ENCODE peak calls at places on chromosomes 2 and 18, in six cellular contexts. G is bronchial epithelial cell, T is endothelial cell, U is hepatocyte, A is choroid plexus epithelial cell, L is A549. C is an unnamed sample.

GRCh38 chr2:169366066-169366465 is 3.7 kb upstream of the LRP2 start:
- DNase-seq in G (peak), T (no peak), U (no peak), A (peak), L (no peak), C (no peak)

GRCh38 chr2:227447606-227448005 is 24.4 kb upstream of the AGFG1 start:
- DNase-seq in G (no peak), T (no peak), U (no peak), A (peak), L (peak), C (no peak)

GRCh38 chr2:110731064-110731463 is 1.3 kb upstream of the ACOXL start:
- DNase-seq in G (peak), T (no peak), U (no peak), A (no peak), L (no peak), C (no peak)

GRCh38 chr2:215843579-215843978 is 169.8 kb downstream of the MREG start:
- DNase-seq in G (peak), T (no peak), U (no peak), A (peak), L (peak), C (no peak)

GRCh38 chr18:60053747-60054304 is 154.0 kb downstream of the PMAIP1 start:
- DNase-seq in G (peak), T (no peak), U (peak), A (peak), L (peak), C (peak)

GRCh38 chr2:236943068-236943467 is 142.6 kb upstream of the COPS8 start:
- DNase-seq in G (no peak), T (no peak), U (no peak), A (no peak), L (no peak), C (no peak)

GRCh38 chr2:157644776-157645175 is 16.1 kb upstream of the ACVR1C start:
- DNase-seq in G (no peak), T (no peak), U (no peak), A (no peak), L (no peak), C (no peak)

GRCh38 chr2:176139621-176140020 is 10.1 kb downstream of the HOXD8 start:
- DNase-seq in G (no peak), T (no peak), U (no peak), A (no peak), L (no peak), C (no peak)

GRCh38 chr2:119650206-119650605 is 28.8 kb upstream of the TMEM177 start:
- DNase-seq in G (no peak), T (no peak), U (no peak), A (peak), L (no peak), C (no peak)

GRCh38 chr2:47452761-47453160 is 49.8 kb downstream of the MSH2 start:
- DNase-seq in G (no peak), T (no peak), U (no peak), A (no peak), L (no peak), C (peak)

GRCh38 chr2:116148361-116148760 is 1666.1 kb upstream of the DDX18 start:
- DNase-seq in G (no peak), T (no peak), U (no peak), A (no peak), L (no peak), C (no peak)

GRCh38 chr2:3778841-3779505 is 75.6 kb downstream of the DCDC2C start:
- DNase-seq in G (no peak), T (no peak), U (no peak), A (no peak), L (no peak), C (peak)
- TF ChIP-seq CTCF in G (no peak), T (no peak), U (no peak), A (no peak), L (no peak), C (no peak)

GRCh38 chr2:36466135-36466534 is 110.6 kb downstream of the CRIM1 start:
- DNase-seq in G (no peak), T (no peak), U (no peak), A (no peak), L (no peak), C (no peak)

GRCh38 chr2:36469701-36470100 is 114.1 kb downstream of the CRIM1 start:
- DNase-seq in G (no peak), T (no peak), U (no peak), A (no peak), L (no peak), C (peak)

GRCh38 chr2:36464006-36464721 is 108.6 kb downstream of the CRIM1 start:
- DNase-seq in G (no peak), T (no peak), U (no peak), A (peak), L (no peak), C (no peak)

GRCh38 chr2:36469267-36469561 is 113.6 kb downstream of the CRIM1 start:
- DNase-seq in G (no peak), T (no peak), U (no peak), A (no peak), L (no peak), C (peak)

DNA sequence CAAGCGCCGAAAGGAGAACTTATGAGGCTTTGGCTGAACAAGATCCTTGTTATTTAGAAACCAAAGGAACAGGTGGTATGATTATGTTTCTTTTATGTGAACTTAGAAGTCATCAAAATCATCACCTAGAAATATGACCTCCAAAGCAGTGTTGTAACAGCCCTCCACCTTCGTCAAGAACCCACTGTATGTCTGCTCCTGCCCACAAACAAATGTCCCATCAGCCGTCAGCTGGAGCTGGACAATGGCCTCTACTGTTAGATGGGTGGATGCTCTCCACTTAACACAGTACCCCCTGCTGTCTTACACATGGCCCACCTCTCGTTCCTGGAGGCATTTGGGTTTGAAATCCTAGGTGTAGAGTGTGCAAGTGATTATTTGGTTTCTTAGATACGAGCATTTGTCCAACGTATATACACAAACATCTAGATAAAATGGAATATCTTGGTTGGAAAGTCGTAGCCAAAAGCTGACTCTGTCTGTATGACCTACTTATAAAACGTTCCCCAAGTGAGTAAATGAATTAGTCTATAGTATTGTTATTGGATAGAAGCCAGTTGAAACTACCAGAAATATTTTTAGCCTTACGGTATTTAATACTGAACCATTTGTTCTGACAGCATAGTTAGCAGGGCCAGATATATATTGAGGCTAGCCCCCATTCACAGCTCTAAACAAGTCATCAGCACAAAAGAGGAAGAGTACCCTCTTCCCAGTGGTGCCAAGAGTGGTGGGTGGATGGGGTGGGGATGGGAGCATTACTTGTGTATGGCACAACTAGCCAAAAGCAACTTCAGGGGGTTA is 113.1 kb downstream of the CRIM1 start:
- DNase-seq in G (peak), T (no peak), U (no peak), A (peak), L (no peak), C (no peak)
- TF ChIP-seq CTCF in G (no peak), T (no peak), U (no peak), A (no peak), L (no peak), C (no peak)

GRCh38 chr18:66280470-66280869 is 323.4 kb downstream of the CDH19 start:
- DNase-seq in G (no peak), T (no peak), U (peak), A (no peak), L (no peak), C (no peak)
- TF ChIP-seq CTCF in G (no peak), T (no peak), U (no peak), A (no peak), L (no peak), C (no peak)

DNA sequence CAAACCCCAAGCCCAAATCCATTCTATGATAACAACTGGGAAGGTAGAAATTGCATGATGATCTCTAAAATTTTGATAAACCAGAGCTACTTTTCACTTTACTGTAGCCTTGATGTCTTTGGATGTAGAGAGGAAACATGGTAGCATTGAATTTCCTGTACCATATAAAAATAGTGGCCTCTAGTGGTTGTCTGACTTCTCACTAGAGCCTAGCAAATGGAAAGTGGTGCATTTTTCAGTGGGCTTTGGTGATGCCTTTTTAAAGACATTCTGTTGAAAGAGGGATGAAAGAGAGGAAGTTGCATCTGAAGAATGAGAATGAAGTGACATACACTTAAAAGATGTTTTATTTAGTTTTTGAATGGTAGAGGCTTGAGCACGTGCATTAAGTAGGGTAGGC is 662.2 kb downstream of the XIRP2 start:
- DNase-seq in G (peak), T (no peak), U (peak), A (peak), L (peak), C (peak)
- TF ChIP-seq CTCF in G (peak), T (no peak), U (peak), A (peak), L (peak), C (peak)

GRCh38 chr2:232761301-232761907 is 15.0 kb downstream of the KCNJ13 start:
- DNase-seq in G (peak), T (peak), U (peak), A (peak), L (peak), C (peak)
- TF ChIP-seq CTCF in G (peak), T (peak), U (peak), A (peak), L (peak), C (no peak)

GRCh38 chr2:109332880-109333279 is 203.9 kb downstream of the SH3RF3 start:
- DNase-seq in G (no peak), T (no peak), U (no peak), A (no peak), L (no peak), C (no peak)

GRCh38 chr2:109333414-109334194 is 204.6 kb downstream of the SH3RF3 start:
- DNase-seq in G (no peak), T (peak), U (no peak), A (peak), L (peak), C (peak)

GRCh38 chr2:109331081-109331480 is 202.1 kb downstream of the SH3RF3 start:
- DNase-seq in G (no peak), T (no peak), U (no peak), A (no peak), L (no peak), C (peak)

GRCh38 chr2:109331864-109332848 is 203.2 kb downstream of the SH3RF3 start:
- DNase-seq in G (peak), T (peak), U (peak), A (peak), L (peak), C (peak)

GRCh38 chr2:109330056-109330455 is 201.1 kb downstream of the SH3RF3 start:
- DNase-seq in G (peak), T (no peak), U (no peak), A (peak), L (no peak), C (no peak)
- TF ChIP-seq CTCF in G (no peak), T (no peak), U (no peak), A (no peak), L (no peak), C (no peak)

DNA sequence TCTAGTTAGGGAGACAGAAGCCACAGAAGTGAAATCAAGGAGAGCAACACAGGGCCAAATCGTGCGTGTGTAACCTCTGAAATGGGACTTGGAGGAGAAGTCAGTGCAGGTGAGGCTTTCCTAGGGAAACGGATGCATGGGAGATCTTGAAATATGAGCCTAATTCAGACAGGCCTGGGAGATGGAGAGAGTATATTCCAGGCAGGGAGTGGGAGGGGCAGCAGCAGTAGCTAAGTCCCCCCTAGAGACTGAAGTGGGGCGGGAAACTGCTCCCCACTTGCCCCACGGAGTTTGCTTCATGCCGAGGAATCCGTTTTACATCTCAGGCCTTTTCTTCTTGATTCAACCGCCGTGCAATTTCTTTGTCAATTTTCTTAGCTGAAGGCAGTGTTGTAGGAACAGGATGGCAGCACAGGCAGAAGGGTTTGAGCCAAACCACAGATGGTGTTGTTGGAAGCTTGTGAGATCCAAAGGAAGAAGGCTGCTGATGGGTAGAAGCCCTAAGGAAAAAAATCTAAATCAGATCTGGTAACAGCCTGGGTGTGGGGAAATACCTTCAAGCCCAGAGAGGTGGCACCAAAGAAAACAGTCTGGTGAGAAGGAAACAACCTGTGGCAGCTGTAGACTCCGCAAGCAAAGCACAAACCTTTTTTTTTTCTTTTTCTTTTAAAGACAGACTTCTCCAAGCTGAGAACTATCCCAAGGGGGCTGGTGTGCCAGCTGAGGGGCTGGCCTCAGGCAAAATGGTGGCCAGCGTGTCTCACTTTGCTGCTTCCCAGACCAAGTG is 40.2 kb downstream of the EPAS1 start:
- DNase-seq in G (no peak), T (no peak), U (no peak), A (no peak), L (no peak), C (no peak)
- TF ChIP-seq CTCF in G (no peak), T (no peak), U (no peak), A (no peak), L (no peak), C (no peak)

DNA sequence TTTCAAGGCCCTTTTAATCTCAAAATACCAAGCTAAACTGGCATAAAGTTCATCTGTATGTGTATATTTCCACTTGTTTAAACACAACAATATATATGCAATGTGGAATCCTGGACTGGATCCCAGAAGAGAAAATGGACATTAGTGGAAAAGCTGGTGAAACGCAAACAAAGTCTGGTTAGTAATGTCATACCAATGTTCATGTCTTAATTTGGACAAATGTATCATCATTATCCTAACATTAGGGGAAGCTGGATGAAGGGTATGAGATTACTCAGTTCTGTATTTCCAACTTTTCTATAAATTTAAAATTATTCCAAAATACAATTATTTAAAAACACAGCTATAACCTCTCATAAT is 3.8 kb downstream of the SP3 start:
- DNase-seq in G (no peak), T (no peak), U (no peak), A (no peak), L (no peak), C (no peak)
- TF ChIP-seq CTCF in G (no peak), T (no peak), U (no peak), A (no peak), L (no peak), C (no peak)

GRCh38 chr2:8138923-8139667 is 542.8 kb upstream of the ID2 start:
- DNase-seq in G (no peak), T (no peak), U (no peak), A (no peak), L (no peak), C (no peak)
- TF ChIP-seq CTCF in G (no peak), T (no peak), U (no peak), A (no peak), L (no peak), C (no peak)

GRCh38 chr2:45786831-45787357 is 135.4 kb downstream of the PRKCE start:
- DNase-seq in G (no peak), T (no peak), U (no peak), A (no peak), L (no peak), C (no peak)
- TF ChIP-seq CTCF in G (no peak), T (no peak), U (no peak), A (no peak), L (no peak), C (no peak)

C was measured in NB4.